ENCODE peak calls at places on chromosomes 6 and 20, in ten cellular contexts. I, U, V, G, F, L, S, X, P and M are unnamed samples.
A peak's percentile ranks its signal among the peaks of the same experiment; 100 is the strongest.

GRCh38 chr6:134892362-134892761 is 57.5 kb downstream of the ALDH8A1 start:
- ATAC-seq in L (no peak), F (no peak), V (no peak), S (no peak), U (no peak), I (no peak), X (no peak), G (no peak), P (no peak), M (no peak)

GRCh38 chr6:167398214-167399050 is 73.5 kb downstream of the TTLL2 start:
- ATAC-seq in I (no peak), U (no peak), F (no peak), V (peak; percentile 82), P (no peak), S (no peak), L (no peak), G (no peak), X (no peak), M (no peak)

GRCh38 chr6:53496797-53497196 is 48.1 kb downstream of the GCLC start:
- ATAC-seq in P (peak; percentile 74), V (no peak), F (no peak), G (peak; percentile 72), S (no peak), I (no peak), U (no peak), L (no peak), X (no peak), M (peak; percentile 86)

GRCh38 chr6:152155792-152156191 is 348.3 kb downstream of the ESR1 start:
- ATAC-seq in S (no peak), U (no peak), L (no peak), G (no peak), X (no peak), I (no peak), P (no peak), V (no peak), F (peak; percentile 41), M (no peak)

GRCh38 chr20:62104791-62105345 is 17.4 kb upstream of the LSM14B start:
- ATAC-seq in V (no peak), I (no peak), L (no peak), G (peak; percentile 56), X (no peak), P (no peak), S (no peak), U (no peak), F (no peak), M (no peak)

GRCh38 chr6:3749991-3750323 is 1.6 kb downstream of the PXDC1 start:
- ATAC-seq in V (no peak), F (no peak), L (peak; percentile 2), G (peak; percentile 17), P (no peak), U (no peak), X (no peak), I (no peak), S (no peak), M (peak; percentile 1)

GRCh38 chr20:9409352-9409751 is 105.0 kb upstream of the LAMP5 start:
- ATAC-seq in U (no peak), L (no peak), S (no peak), I (no peak), G (no peak), X (no peak), F (no peak), P (no peak), V (no peak), M (no peak)

GRCh38 chr20:63711085-63711645 is 3.3 kb downstream of the ZGPAT start:
- ATAC-seq in F (no peak), X (no peak), U (no peak), S (no peak), V (no peak), P (no peak), I (no peak), L (no peak), G (no peak), M (no peak)

GRCh38 chr6:18207438-18207837 is 52.2 kb downstream of the KDM1B start:
- ATAC-seq in X (no peak), U (no peak), I (no peak), F (peak; percentile 71), V (peak; percentile 11), G (no peak), S (no peak), L (no peak), P (no peak), M (peak; percentile 61)

GRCh38 chr6:89054200-89054599 is 26.4 kb upstream of the PNRC1 start:
- ATAC-seq in G (no peak), X (no peak), V (no peak), P (no peak), I (no peak), F (no peak), U (no peak), S (no peak), L (no peak), M (no peak)

GRCh38 chr6:83948851-83949250 is 84.7 kb upstream of the MRAP2 start:
- ATAC-seq in X (no peak), P (no peak), U (no peak), V (no peak), S (no peak), L (no peak), I (no peak), G (no peak), F (no peak), M (no peak)

GRCh38 chr6:157860505-157860991 is 37.5 kb downstream of the SNX9 start:
- ATAC-seq in V (no peak), X (peak; percentile 94), U (peak; percentile 89), I (peak; percentile 92), S (peak; percentile 96), L (no peak), P (no peak), F (no peak), G (no peak), M (no peak)

GRCh38 chr20:54063998-54064676 is 6.3 kb downstream of the BCAS1 start:
- ATAC-seq in P (no peak), X (peak; percentile 96), V (no peak), U (peak; percentile 86), G (no peak), I (peak; percentile 66), S (peak; percentile 87), L (no peak), F (no peak), M (no peak)

GRCh38 chr6:84046755-84047154 is 13.2 kb downstream of the MRAP2 start:
- ATAC-seq in F (no peak), I (no peak), U (no peak), L (no peak), G (no peak), S (no peak), P (no peak), V (no peak), X (no peak), M (no peak)

GRCh38 chr6:79544299-79544927 is 7.2 kb upstream of the LCA5 start:
- ATAC-seq in I (no peak), X (no peak), L (no peak), G (no peak), U (no peak), P (no peak), F (no peak), S (no peak), V (no peak), M (no peak)

GRCh38 chr6:39835856-39836442 is 43.8 kb downstream of the DAAM2 start:
- ATAC-seq in V (no peak), S (no peak), L (peak; percentile 50), X (no peak), P (no peak), I (no peak), G (no peak), U (no peak), F (no peak), M (no peak)

GRCh38 chr6:16326531-16326930 is 88.1 kb downstream of the GMPR start:
- ATAC-seq in X (no peak), L (no peak), F (no peak), S (no peak), U (no peak), G (no peak), I (no peak), V (no peak), P (no peak), M (no peak)

GRCh38 chr6:54697423-54697822 is 149.1 kb upstream of the FAM83B start:
- ATAC-seq in V (peak; percentile 87), U (no peak), P (no peak), L (peak; percentile 34), F (no peak), I (no peak), G (no peak), X (no peak), S (no peak), M (no peak)

GRCh38 chr6:15662246-15663056 is at the start of gene DTNBP1:
- ATAC-seq in F (peak; percentile 96), X (peak; percentile 81), P (peak; percentile 96), U (peak; percentile 83), V (peak; percentile 95), L (peak; percentile 98), I (peak; percentile 81), G (peak; percentile 95), S (peak; percentile 88), M (peak; percentile 96)

GRCh38 chr6:13573669-13574110 is 711 bp upstream of the SIRT5 start:
- ATAC-seq in L (no peak), X (no peak), S (no peak), F (no peak), G (no peak), U (no peak), V (no peak), P (no peak), I (no peak), M (peak; percentile 26)

GRCh38 chr6:46269447-46270229 is 98.9 kb upstream of the ENPP5 start:
- ATAC-seq in X (no peak), F (peak; percentile 45), L (peak; percentile 44), P (peak; percentile 14), S (no peak), U (no peak), G (no peak), I (no peak), V (no peak), M (peak; percentile 16)

GRCh38 chr20:43981535-43981934 is 66.9 kb downstream of the TOX2 start:
- ATAC-seq in I (no peak), F (no peak), V (peak; percentile 23), X (no peak), S (no peak), G (no peak), L (no peak), P (peak; percentile 34), U (no peak), M (no peak)

GRCh38 chr20:57051096-57051495 is 215.3 kb downstream of the BMP7 start:
- ATAC-seq in F (no peak), V (peak; percentile 73), S (no peak), L (no peak), P (no peak), G (no peak), U (no peak), X (no peak), I (no peak), M (no peak)

GRCh38 chr6:5499644-5500306 is 238.5 kb downstream of the FARS2 start:
- ATAC-seq in G (no peak), V (no peak), P (no peak), I (no peak), L (no peak), F (no peak), X (no peak), S (peak; percentile 68), U (no peak), M (no peak)

GRCh38 chr20:13024581-13024980 is 15.8 kb downstream of the SPTLC3 start:
- ATAC-seq in S (no peak), L (no peak), V (no peak), X (no peak), G (no peak), P (no peak), F (no peak), U (no peak), I (no peak), M (no peak)